ENCODE peak calls at places on chromosomes 12 and 14, in six cellular contexts. W is lung, Z is Peyer's patch, D is PC-9, U is heart right ventricle, F is colonic mucosa. X is an unnamed sample.

GRCh38 chr12:56565510-56566101 is 44.0 kb downstream of the RBMS2 start:
- DNase-seq in W (peak; percentile 53), Z (peak; percentile 84), D (no peak), U (peak; percentile 93), F (peak; percentile 76), X (no peak)

GRCh38 chr12:30578426-30578825 is 117.2 kb downstream of the IPO8 start:
- DNase-seq in W (no peak), Z (no peak), D (no peak), U (no peak), F (no peak), X (no peak)

GRCh38 chr14:35779368-35779767 is 29.7 kb downstream of the RALGAPA1 start:
- DNase-seq in W (no peak), Z (no peak), D (no peak), U (no peak), F (no peak), X (no peak)

GRCh38 chr12:87509233-87509820 is 519.9 kb downstream of the C12orf50 start:
- DNase-seq in W (no peak), Z (no peak), D (no peak), U (no peak), F (no peak), X (peak; percentile 69)

GRCh38 chr14:77849711-77850110 is 49.8 kb downstream of the ADCK1 start:
- DNase-seq in W (no peak), Z (no peak), D (no peak), U (no peak), F (no peak), X (no peak)

GRCh38 chr12:96094201-96094600 is 58.8 kb upstream of the LTA4H start:
- DNase-seq in W (no peak), Z (no peak), D (peak; percentile 82), U (peak; percentile 37), F (no peak), X (peak; percentile 81)

GRCh38 chr12:109537136-109537535 is 36.2 kb downstream of the MMAB start:
- DNase-seq in W (no peak), Z (no peak), D (no peak), U (no peak), F (no peak), X (no peak)

GRCh38 chr12:65658360-65658759 is 165.9 kb upstream of the HMGA2 start:
- DNase-seq in W (no peak), Z (no peak), D (no peak), U (no peak), F (no peak), X (no peak)

GRCh38 chr14:94129758-94130414 is 482 bp upstream of the IFI27L2 start:
- DNase-seq in W (no peak), Z (no peak), D (no peak), U (peak; percentile 67), F (peak; percentile 59), X (peak; percentile 48)

GRCh38 chr12:105502426-105502930 is 172.0 kb downstream of the C12orf75 start:
- DNase-seq in W (no peak), Z (no peak), D (no peak), U (no peak), F (no peak), X (no peak)
- TF ChIP-seq CTCF in W (no peak), Z (no peak), D (no peak), U (no peak), F (no peak), X (no peak)

DNA sequence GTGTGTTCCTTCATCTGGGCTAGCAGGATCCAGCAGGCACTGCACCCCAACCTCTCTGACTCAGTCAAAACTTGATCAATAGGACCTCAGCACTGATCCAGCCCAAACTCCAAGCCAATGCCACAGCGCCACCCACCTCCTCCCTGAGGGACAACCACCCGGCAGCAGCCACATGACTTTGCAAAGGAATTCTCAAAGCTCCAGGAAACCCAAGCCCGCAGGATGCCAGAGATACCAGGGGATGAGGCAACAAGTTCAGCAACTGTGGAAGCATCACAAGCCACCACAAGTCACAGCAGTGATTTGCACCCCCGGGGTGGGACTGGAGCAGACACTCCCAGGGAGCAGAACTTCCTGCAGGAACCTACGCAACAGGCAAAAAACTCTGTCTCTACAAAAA is 37.3 kb downstream of the ACTN1 start:
- DNase-seq in W (no peak), Z (no peak), D (peak; percentile 96), U (peak; percentile 62), F (no peak), X (peak; percentile 88)
- H3K27ac ChIP-seq in W (no peak overlapping the region), Z (peak overlapping the region; percentile 31), D (peak overlapping the region; percentile 69), U (peak overlapping the region; percentile 90), F (peak overlapping the region; percentile 88), X (peak overlapping the region; percentile 95)

GRCh38 chr12:128956755-128957154 is 103.5 kb downstream of the GLT1D1 start:
- DNase-seq in W (no peak), Z (no peak), D (no peak), U (no peak), F (no peak), X (no peak)

GRCh38 chr12:128947199-128947598 is 93.9 kb downstream of the GLT1D1 start:
- DNase-seq in W (no peak), Z (no peak), D (no peak), U (no peak), F (no peak), X (no peak)

GRCh38 chr12:128951448-128951847 is 98.2 kb downstream of the GLT1D1 start:
- DNase-seq in W (no peak), Z (no peak), D (no peak), U (no peak), F (no peak), X (no peak)
- TF ChIP-seq CTCF in W (no peak), Z (no peak), D (no peak), U (no peak), F (no peak), X (no peak)

DNA sequence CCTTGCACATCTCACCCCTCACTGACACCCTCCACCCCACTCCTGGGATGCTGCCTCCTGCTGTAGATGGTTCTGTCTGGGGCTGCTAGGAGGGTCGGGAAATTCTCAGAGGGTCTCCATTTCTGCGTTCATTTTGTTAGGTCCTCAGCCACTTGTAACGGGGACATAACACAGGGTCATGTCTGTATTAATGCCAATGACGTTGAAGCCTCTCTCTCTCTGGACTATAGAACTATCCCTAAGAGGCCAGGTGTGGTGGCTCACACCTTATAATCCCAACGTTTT is 14.6 kb downstream of the SIVA1 start:
- DNase-seq in W (no peak), Z (no peak), D (no peak), U (no peak), F (no peak), X (no peak)
- H3K27ac ChIP-seq in W (no peak overlapping the region), Z (no peak overlapping the region), D (no peak overlapping the region), U (no peak overlapping the region), F (no peak overlapping the region), X (no peak overlapping the region)

GRCh38 chr12:77686760-77687159 is 143.9 kb upstream of the NAV3 start:
- DNase-seq in W (no peak), Z (no peak), D (no peak), U (no peak), F (no peak), X (no peak)
- TF ChIP-seq CTCF in W (no peak), Z (no peak), D (no peak), U (no peak), F (no peak), X (no peak)

GRCh38 chr12:63931703-63932102 is 87.2 kb downstream of the SRGAP1 start:
- DNase-seq in W (no peak), Z (no peak), D (no peak), U (no peak), F (no peak), X (no peak)
- H3K27ac ChIP-seq in W (no peak overlapping the region), Z (no peak overlapping the region), D (no peak overlapping the region), U (peak overlapping the region; percentile 7), F (no peak overlapping the region), X (no peak overlapping the region)

DNA sequence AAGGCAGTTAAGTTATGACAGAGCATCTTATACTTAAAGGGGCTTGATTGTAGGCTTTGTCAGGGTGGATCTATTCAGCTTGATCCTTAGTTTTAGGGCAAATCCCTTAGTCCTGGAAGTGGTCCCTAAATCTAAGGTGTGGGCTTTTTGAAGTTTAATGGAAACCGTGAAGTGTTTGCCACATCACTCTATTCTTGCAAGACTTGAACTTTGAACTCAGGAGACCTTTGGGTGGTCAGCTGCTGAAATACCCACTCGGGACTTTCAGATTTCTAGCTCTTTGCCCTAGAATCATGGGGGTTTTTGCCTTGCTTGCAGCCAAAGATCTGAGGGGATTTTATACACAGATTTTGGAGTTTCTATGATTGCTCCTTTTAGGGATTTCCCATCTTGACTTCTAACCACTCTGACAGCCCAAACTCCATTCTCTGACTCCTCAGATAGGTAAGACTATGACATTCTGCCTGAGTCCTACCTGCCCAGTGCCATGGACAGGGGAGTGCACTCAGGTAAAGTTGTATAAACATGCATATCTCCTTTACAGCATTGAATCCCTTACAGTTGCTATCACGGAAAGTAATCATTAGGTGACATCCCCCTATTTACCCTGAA is 39.9 kb downstream of the SNAPC1 start:
- DNase-seq in W (no peak), Z (no peak), D (no peak), U (no peak), F (no peak), X (no peak)
- TF ChIP-seq CTCF in W (no peak), Z (no peak), D (no peak), U (no peak), F (no peak), X (no peak)

GRCh38 chr14:53432378-53432802 is 279.3 kb upstream of the DDHD1 start:
- DNase-seq in W (no peak), Z (no peak), D (peak; percentile 25), U (no peak), F (no peak), X (peak; percentile 57)

GRCh38 chr14:53441789-53442188 is 288.7 kb upstream of the DDHD1 start:
- DNase-seq in W (no peak), Z (no peak), D (no peak), U (no peak), F (no peak), X (no peak)

GRCh38 chr14:53437858-53438257 is 284.7 kb upstream of the DDHD1 start:
- DNase-seq in W (no peak), Z (no peak), D (no peak), U (no peak), F (no peak), X (no peak)
- H3K27ac ChIP-seq in W (no peak overlapping the region), Z (no peak overlapping the region), D (no peak overlapping the region), U (no peak overlapping the region), F (no peak overlapping the region), X (no peak overlapping the region)

DNA sequence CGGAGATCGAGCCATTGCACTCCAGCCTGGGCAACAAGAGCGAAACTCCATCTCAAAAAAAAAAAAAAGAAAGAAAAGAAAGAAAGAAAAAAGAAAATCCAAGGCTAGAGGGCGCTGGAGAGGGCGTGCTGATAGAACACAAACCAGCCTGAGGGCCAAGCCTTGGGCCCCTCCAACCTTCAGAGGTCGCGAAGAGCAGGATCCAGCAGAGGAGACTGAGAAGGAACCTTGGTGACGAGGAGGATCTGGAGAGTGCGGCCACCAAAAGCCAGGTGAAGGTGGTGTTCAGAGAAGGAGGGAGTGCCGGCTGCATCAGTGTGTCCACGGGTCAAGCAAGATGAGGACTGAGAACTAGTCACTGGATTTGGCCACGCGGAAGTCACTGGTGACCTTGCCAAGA is 4.1 kb upstream of the DYNC1H1 start:
- DNase-seq in W (no peak), Z (no peak), D (peak; percentile 20), U (no peak), F (peak; percentile 35), X (no peak)
- TF ChIP-seq CTCF in W (no peak), Z (no peak), D (peak; percentile 73), U (no peak), F (no peak), X (peak; percentile 40)

GRCh38 chr14:62076368-62076767 is 314.1 kb downstream of the SNAPC1 start:
- DNase-seq in W (no peak), Z (no peak), D (no peak), U (no peak), F (no peak), X (no peak)
- H3K27ac ChIP-seq in W (no peak overlapping the region), Z (no peak overlapping the region), D (no peak overlapping the region), U (no peak overlapping the region), F (no peak overlapping the region), X (no peak overlapping the region)

X was measured in RWPE1.